ENCODE peak calls at places on chromosomes 6 and 20, in nine cellular contexts. T is cardiac muscle cell, Q is HCEC 1CT, B is GM12891, N is HFFc6, L is COR-L47, E is AG10803, O is T-helper 2 cell, X is ACHN. I is an unnamed sample.

GRCh38 chr6:47075741-47076421 is 33.7 kb upstream of the ADGRF1 start:
- DNase-seq in O (no peak), Q (no peak), N (no peak), L (no peak), B (no peak), T (no peak), X (no peak), E (no peak), I (no peak)

GRCh38 chr20:34712525-34713192 is 8.5 kb downstream of the TP53INP2 start:
- DNase-seq in Q (no peak), O (no peak), B (no peak), L (no peak), E (no peak), N (no peak), T (no peak), X (no peak), I (no peak)

GRCh38 chr20:37276494-37277252 is 12.8 kb upstream of the MANBAL start:
- DNase-seq in O (no peak), Q (peak), T (no peak), B (peak), N (peak), L (peak), X (no peak), E (peak), I (no peak)

GRCh38 chr6:150641398-150642139 is 41.9 kb downstream of the PLEKHG1 start:
- DNase-seq in T (no peak), O (no peak), X (peak), N (no peak), L (no peak), E (peak), B (no peak), Q (no peak), I (no peak)

GRCh38 chr6:81487489-81487888 is 265.0 kb downstream of the TENT5A start:
- DNase-seq in T (no peak), O (no peak), X (no peak), Q (peak), L (no peak), B (no peak), N (no peak), E (peak), I (peak)

GRCh38 chr6:110618591-110619267 is 142.3 kb upstream of the SLC22A16 start:
- DNase-seq in L (peak), E (no peak), X (peak), Q (peak), N (peak), B (no peak), O (no peak), T (peak), I (peak)

GRCh38 chr6:87139236-87139635 is 16.1 kb upstream of the ZNF292 start:
- DNase-seq in O (peak), X (peak), T (peak), B (no peak), Q (peak), L (peak), E (peak), N (peak), I (peak)

GRCh38 chr6:141364232-141364631 is 768.5 kb upstream of the GJE1 start:
- DNase-seq in Q (no peak), L (no peak), O (no peak), T (no peak), B (no peak), X (no peak), E (no peak), N (no peak), I (no peak)

GRCh38 chr6:1088441-1089001 is 223.4 kb upstream of the FOXQ1 start:
- DNase-seq in B (no peak), Q (no peak), X (no peak), E (no peak), L (no peak), T (no peak), N (no peak), O (no peak), I (no peak)

GRCh38 chr6:73739097-73739496 is 43.1 kb downstream of the CD109 start:
- DNase-seq in T (peak), X (peak), B (no peak), Q (peak), L (peak), O (peak), E (peak), N (peak), I (peak)

GRCh38 chr6:90000864-90001731 is 106.8 kb downstream of the GJA10 start:
- DNase-seq in B (no peak), L (no peak), E (peak), X (no peak), N (no peak), O (no peak), Q (no peak), T (no peak), I (peak)

GRCh38 chr20:58153121-58153520 is 75.3 kb downstream of the ANKRD60 start:
- DNase-seq in T (no peak), Q (no peak), B (no peak), N (no peak), L (no peak), E (no peak), O (no peak), X (no peak), I (no peak)

GRCh38 chr6:86456786-86457185 is 480.5 kb upstream of the HTR1E start:
- DNase-seq in O (no peak), N (no peak), X (no peak), T (no peak), L (no peak), Q (no peak), E (no peak), B (no peak), I (no peak)

GRCh38 chr6:30044630-30045029 is 16.4 kb upstream of the POLR1H start:
- DNase-seq in T (no peak), N (peak), X (no peak), E (peak), L (no peak), B (no peak), O (no peak), Q (peak), I (peak)

GRCh38 chr6:121823437-121823851 is 388.0 kb downstream of the GJA1 start:
- DNase-seq in B (no peak), X (peak), T (peak), N (peak), Q (peak), L (no peak), O (no peak), E (peak), I (no peak)

GRCh38 chr6:75800133-75800532 is 51.1 kb downstream of the MYO6 start:
- DNase-seq in O (no peak), Q (no peak), L (no peak), T (peak), B (no peak), X (no peak), E (no peak), N (no peak), I (no peak)

GRCh38 chr6:71982385-71982784 is 96.0 kb downstream of the RIMS1 start:
- DNase-seq in B (no peak), X (no peak), E (peak), L (no peak), T (no peak), O (no peak), N (peak), Q (no peak), I (peak)

GRCh38 chr6:1593286-1593957 is 16.3 kb upstream of the FOXC1 start:
- DNase-seq in Q (no peak), X (no peak), O (no peak), L (no peak), T (no peak), N (no peak), E (no peak), B (no peak), I (no peak)

GRCh38 chr6:170110201-170111140 is 180.4 kb downstream of the DLL1 start:
- DNase-seq in Q (no peak), O (no peak), N (no peak), E (no peak), L (no peak), X (no peak), T (no peak), B (no peak), I (no peak)

GRCh38 chr6:118896339-118897136 is 2.6 kb downstream of the ASF1A start:
- DNase-seq in Q (peak), N (peak), O (peak), E (peak), X (peak), T (peak), B (no peak), L (peak), I (peak)

GRCh38 chr6:135722679-135723078 is 128.8 kb upstream of the PDE7B start:
- DNase-seq in N (peak), Q (peak), X (peak), E (peak), T (no peak), L (no peak), O (no peak), B (no peak), I (peak)

GRCh38 chr6:169545956-169546355 is 155.9 kb downstream of the WDR27 start:
- DNase-seq in L (no peak), B (no peak), E (peak), X (no peak), N (peak), O (no peak), Q (no peak), T (no peak), I (no peak)

GRCh38 chr20:51616060-51616459 is 73.5 kb upstream of the NFATC2 start:
- DNase-seq in L (no peak), T (no peak), N (no peak), B (no peak), O (no peak), Q (peak), X (peak), E (no peak), I (peak)

GRCh38 chr20:40090236-40090635 is 598.8 kb downstream of the MAFB start:
- DNase-seq in N (no peak), B (no peak), E (no peak), T (no peak), L (no peak), X (no peak), Q (no peak), O (no peak), I (peak)

GRCh38 chr6:85396159-85396808 is 53.6 kb upstream of the NT5E start:
- DNase-seq in T (no peak), L (no peak), Q (no peak), X (no peak), E (no peak), B (no peak), N (no peak), O (no peak), I (no peak)

GRCh38 chr6:169800116-169800667 is 48.8 kb downstream of the ERMARD start:
- DNase-seq in T (no peak), X (no peak), O (no peak), E (peak), B (no peak), L (no peak), Q (no peak), N (no peak), I (no peak)

GRCh38 chr6:89950879-89951391 is 56.7 kb downstream of the GJA10 start:
- DNase-seq in Q (no peak), E (no peak), T (no peak), N (no peak), X (no peak), L (no peak), O (no peak), B (no peak), I (no peak)

GRCh38 chr6:137879885-137880430 is 12.9 kb downstream of the TNFAIP3 start:
- DNase-seq in T (no peak), Q (no peak), O (peak), L (no peak), X (no peak), B (no peak), E (no peak), N (no peak), I (no peak)

GRCh38 chr6:42403415-42403814 is 48.3 kb downstream of the TRERF1 start:
- DNase-seq in B (no peak), T (no peak), L (no peak), X (no peak), O (no peak), N (peak), E (peak), Q (no peak), I (no peak)

I was measured in RKO.